ENCODE peak calls at places on chromosome 5, in five cellular contexts. O is HepG2, N is NT2/D1, E is GM12878, P is H1. A is an unnamed sample.

GRCh38 chr5:51376504-51376903 is 6.7 kb upstream of the ISL1 start:
- DNase-seq in E (no peak), O (no peak), P (no peak), N (no peak), A (no peak)

GRCh38 chr5:76701298-76701697 is 14.6 kb upstream of the F2R start:
- DNase-seq in P (no peak), N (no peak), O (peak), E (no peak), A (no peak)

GRCh38 chr5:79809743-79810142 is 120.1 kb downstream of the CMYA5 start:
- DNase-seq in E (no peak), P (no peak), N (no peak), O (no peak), A (no peak)

GRCh38 chr5:126354012-126354856 is 69.0 kb upstream of the GRAMD2B start:
- DNase-seq in O (peak), P (no peak), E (peak), N (no peak), A (peak)

GRCh38 chr5:157900644-157901043 is 41.7 kb upstream of the CLINT1 start:
- DNase-seq in E (no peak), P (no peak), O (no peak), N (peak), A (no peak)

GRCh38 chr5:95746194-95746593 is 15.1 kb downstream of the RHOBTB3 start:
- DNase-seq in N (no peak), P (no peak), O (no peak), E (no peak), A (no peak)

GRCh38 chr5:59039296-59040006 is 456.6 kb downstream of the RAB3C start:
- DNase-seq in N (peak), E (no peak), O (no peak), P (peak), A (peak)

GRCh38 chr5:143309661-143310431 is 93.6 kb downstream of the NR3C1 start:
- DNase-seq in E (no peak), N (no peak), P (no peak), O (no peak), A (no peak)

GRCh38 chr5:124745367-124746251 is 830 bp downstream of the ZNF608 start:
- DNase-seq in E (no peak), P (no peak), O (no peak), N (no peak), A (no peak)

GRCh38 chr5:160342413-160342941 is 27.9 kb downstream of the C1QTNF2 start:
- DNase-seq in N (no peak), O (no peak), E (no peak), P (no peak), A (no peak)

GRCh38 chr5:171968512-171968911 is 37.9 kb downstream of the FBXW11 start:
- DNase-seq in E (no peak), O (no peak), N (no peak), P (no peak), A (no peak)

GRCh38 chr5:54040018-54040417 is 270.4 kb downstream of the ARL15 start:
- DNase-seq in P (no peak), N (no peak), O (no peak), E (no peak), A (no peak)

GRCh38 chr5:98796197-98796972 is 22.9 kb downstream of the RGMB start:
- DNase-seq in N (peak), P (peak), E (no peak), O (peak), A (peak)

GRCh38 chr5:134568761-134569725 is 43.6 kb downstream of the JADE2 start:
- DNase-seq in N (no peak), P (no peak), O (no peak), E (no peak), A (no peak)

GRCh38 chr5:123807177-123807900 is 295.4 kb downstream of the CSNK1G3 start:
- DNase-seq in E (no peak), O (no peak), N (no peak), P (no peak), A (peak)

GRCh38 chr5:137470111-137470920 is 28.8 kb downstream of the SPOCK1 start:
- DNase-seq in N (no peak), O (no peak), E (no peak), P (no peak), A (no peak)

GRCh38 chr5:143807401-143807800 is 4.6 kb upstream of the HMHB1 start:
- DNase-seq in P (no peak), E (no peak), O (no peak), N (no peak), A (no peak)

GRCh38 chr5:59873113-59873512 is 20.4 kb downstream of the PDE4D start:
- DNase-seq in N (no peak), O (no peak), E (no peak), P (no peak), A (no peak)

GRCh38 chr5:17203329-17204132 is 13.9 kb upstream of the BASP1 start:
- DNase-seq in O (peak), P (no peak), N (no peak), E (no peak), A (peak)

GRCh38 chr5:145984072-145984471 is 47.7 kb downstream of the SH3RF2 start:
- DNase-seq in O (no peak), N (no peak), E (no peak), P (no peak), A (no peak)

GRCh38 chr5:138527170-138527569 is 15.9 kb downstream of the ETF1 start:
- DNase-seq in P (no peak), N (no peak), O (no peak), E (no peak), A (no peak)

GRCh38 chr5:42798284-42799240 is 13.1 kb downstream of the SELENOP start:
- DNase-seq in P (no peak), O (peak), E (no peak), N (no peak), A (no peak)

GRCh38 chr5:132258102-132259060 is 885 bp downstream of the PDLIM4 start:
- DNase-seq in O (no peak), E (no peak), P (no peak), N (no peak), A (no peak)

GRCh38 chr5:7850241-7850532 is 746 bp downstream of the CFAP90 start:
- DNase-seq in N (no peak), O (peak), P (no peak), E (no peak), A (no peak)

GRCh38 chr5:35861718-35862117 is 5.0 kb downstream of the IL7R start:
- DNase-seq in P (no peak), N (no peak), E (no peak), O (no peak), A (no peak)

GRCh38 chr5:128163991-128164390 is 80.4 kb downstream of the SLC12A2 start:
- DNase-seq in P (no peak), N (no peak), E (no peak), O (no peak), A (no peak)

GRCh38 chr5:172678902-172679301 is 37.8 kb downstream of the NEURL1B start:
- DNase-seq in P (no peak), O (no peak), N (no peak), E (no peak), A (no peak)

GRCh38 chr5:68246802-68247201 is 31.2 kb downstream of the PIK3R1 start:
- DNase-seq in P (no peak), O (no peak), N (no peak), E (no peak), A (no peak)

GRCh38 chr5:179417696-179418095 is 72.4 kb upstream of the ADAMTS2 start:
- DNase-seq in E (no peak), P (no peak), O (no peak), N (no peak), A (no peak)
- TF ChIP-seq SUZ12 in E (no peak), P (no peak), O (no peak), N (no peak), A (no peak)

GRCh38 chr5:179478624-179479023 is 71.7 kb upstream of the RUFY1 start:
- DNase-seq in P (no peak), N (no peak), O (no peak), E (no peak), A (no peak)
- TF ChIP-seq SUZ12 in P (no peak), N (no peak), O (no peak), E (no peak), A (no peak)

GRCh38 chr5:77844408-77845272 is 68.5 kb upstream of the TBCA start:
- DNase-seq in N (no peak), E (no peak), P (no peak), O (no peak), A (no peak)
- TF ChIP-seq SUZ12 in N (peak), E (no peak), P (peak), O (no peak), A (no peak)

DNA sequence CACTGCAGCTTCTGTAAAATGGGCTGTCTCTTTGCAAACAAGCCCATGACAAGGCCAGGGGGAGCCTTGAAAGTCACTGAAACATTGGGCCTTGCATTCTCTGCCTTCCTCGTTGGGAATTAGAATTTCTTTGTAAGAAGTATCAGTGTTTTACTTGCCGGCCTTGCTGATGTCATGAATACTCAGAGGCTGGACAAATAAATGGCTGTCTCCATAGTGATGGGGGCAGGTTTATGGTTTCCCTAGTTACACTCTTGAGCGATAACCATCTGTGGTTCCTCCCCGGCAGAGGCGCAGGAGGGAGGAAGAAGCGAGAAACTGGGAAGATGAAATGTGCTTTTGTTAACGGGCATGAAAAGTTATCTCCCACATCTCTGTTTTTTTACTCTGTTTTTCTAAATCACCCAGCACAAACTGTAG is 272.7 kb upstream of the PANK3 start:
- DNase-seq in O (no peak), N (no peak), P (no peak), E (no peak), A (peak)
- TF ChIP-seq SUZ12 in O (no peak), N (no peak), P (no peak), E (no peak), A (no peak)

A was measured in HEK293T.